ENCODE peak calls at places on chromosomes 4 and X, in nine cellular contexts. One of them, this sample, is unnamed.

GRCh38 chrX:41121766-41122165 is 36.5 kb downstream of the USP9X start:
- DNase-seq in H54: no peak
- DNase-seq in AG10803: no peak
- DNase-seq in SK-MEL-5: no peak
- DNase-seq in LoVo: no peak
- DNase-seq in activated CD4-positive, alpha-beta T cell treated with anti-CD3 and anti-CD28 coated beads for 48 hours: no peak
- DNase-seq in iris pigment epithelial cell: no peak
- DNase-seq in EL: no peak
- DNase-seq in posterior cingulate gyrus: no peak
- DNase-seq in this sample: no peak

GRCh38 chr4:112994732-112995131 is 54.7 kb upstream of the ANK2 start:
- DNase-seq in H54: no peak
- DNase-seq in AG10803: no peak
- DNase-seq in SK-MEL-5: no peak
- DNase-seq in LoVo: no peak
- DNase-seq in activated CD4-positive, alpha-beta T cell treated with anti-CD3 and anti-CD28 coated beads for 48 hours: no peak
- DNase-seq in iris pigment epithelial cell: no peak
- DNase-seq in EL: no peak
- DNase-seq in posterior cingulate gyrus: no peak
- DNase-seq in this sample: no peak

GRCh38 chrX:2264179-2265030 is 236.4 kb downstream of the DHRSX start:
- DNase-seq in H54: no peak
- DNase-seq in AG10803: no peak
- DNase-seq in SK-MEL-5: no peak
- DNase-seq in LoVo: no peak
- DNase-seq in activated CD4-positive, alpha-beta T cell treated with anti-CD3 and anti-CD28 coated beads for 48 hours: no peak
- DNase-seq in iris pigment epithelial cell: no peak
- DNase-seq in EL: no peak
- DNase-seq in posterior cingulate gyrus: no peak
- DNase-seq in this sample: no peak

GRCh38 chrX:9466115-9466495 is 1.2 kb downstream of the TBL1X start:
- DNase-seq in H54: no peak
- DNase-seq in AG10803: peak
- DNase-seq in SK-MEL-5: no peak
- DNase-seq in LoVo: peak
- DNase-seq in activated CD4-positive, alpha-beta T cell treated with anti-CD3 and anti-CD28 coated beads for 48 hours: peak
- DNase-seq in iris pigment epithelial cell: peak
- DNase-seq in EL: peak
- DNase-seq in posterior cingulate gyrus: peak
- DNase-seq in this sample: peak

GRCh38 chrX:41409006-41409405 is 38.1 kb upstream of the NYX start:
- DNase-seq in H54: no peak
- DNase-seq in AG10803: no peak
- DNase-seq in SK-MEL-5: peak
- DNase-seq in LoVo: no peak
- DNase-seq in activated CD4-positive, alpha-beta T cell treated with anti-CD3 and anti-CD28 coated beads for 48 hours: no peak
- DNase-seq in iris pigment epithelial cell: no peak
- DNase-seq in EL: no peak
- DNase-seq in posterior cingulate gyrus: peak
- DNase-seq in this sample: no peak

GRCh38 chr4:184448828-184449227 is 25.5 kb downstream of the IRF2 start:
- DNase-seq in H54: peak
- DNase-seq in AG10803: peak
- DNase-seq in SK-MEL-5: peak
- DNase-seq in LoVo: peak
- DNase-seq in activated CD4-positive, alpha-beta T cell treated with anti-CD3 and anti-CD28 coated beads for 48 hours: peak
- DNase-seq in iris pigment epithelial cell: peak
- DNase-seq in EL: peak
- DNase-seq in posterior cingulate gyrus: no peak
- DNase-seq in this sample: peak

GRCh38 chrX:105821471-105822081 is 763 bp upstream of the NRK start:
- DNase-seq in H54: no peak
- DNase-seq in AG10803: no peak
- DNase-seq in SK-MEL-5: no peak
- DNase-seq in LoVo: no peak
- DNase-seq in activated CD4-positive, alpha-beta T cell treated with anti-CD3 and anti-CD28 coated beads for 48 hours: no peak
- DNase-seq in iris pigment epithelial cell: peak
- DNase-seq in EL: no peak
- DNase-seq in posterior cingulate gyrus: no peak
- DNase-seq in this sample: no peak

GRCh38 chrX:139931646-139932076 is 1.2 kb downstream of the ATP11C start:
- DNase-seq in H54: no peak
- DNase-seq in AG10803: no peak
- DNase-seq in SK-MEL-5: no peak
- DNase-seq in LoVo: peak
- DNase-seq in activated CD4-positive, alpha-beta T cell treated with anti-CD3 and anti-CD28 coated beads for 48 hours: no peak
- DNase-seq in iris pigment epithelial cell: no peak
- DNase-seq in EL: no peak
- DNase-seq in posterior cingulate gyrus: peak
- DNase-seq in this sample: no peak

GRCh38 chr4:64756016-64756415 is 346.8 kb upstream of the TECRL start:
- DNase-seq in H54: no peak
- DNase-seq in AG10803: peak
- DNase-seq in SK-MEL-5: peak
- DNase-seq in LoVo: no peak
- DNase-seq in activated CD4-positive, alpha-beta T cell treated with anti-CD3 and anti-CD28 coated beads for 48 hours: no peak
- DNase-seq in iris pigment epithelial cell: peak
- DNase-seq in EL: peak
- DNase-seq in posterior cingulate gyrus: no peak
- DNase-seq in this sample: no peak

GRCh38 chr4:60724623-60725022 is 475.5 kb upstream of the ADGRL3 start:
- DNase-seq in H54: peak
- DNase-seq in AG10803: peak
- DNase-seq in SK-MEL-5: no peak
- DNase-seq in LoVo: no peak
- DNase-seq in activated CD4-positive, alpha-beta T cell treated with anti-CD3 and anti-CD28 coated beads for 48 hours: no peak
- DNase-seq in iris pigment epithelial cell: peak
- DNase-seq in EL: peak
- DNase-seq in posterior cingulate gyrus: no peak
- DNase-seq in this sample: no peak

GRCh38 chr4:5651089-5651488 is 57.3 kb downstream of the EVC2 start:
- DNase-seq in H54: no peak
- DNase-seq in AG10803: no peak
- DNase-seq in SK-MEL-5: no peak
- DNase-seq in LoVo: no peak
- DNase-seq in activated CD4-positive, alpha-beta T cell treated with anti-CD3 and anti-CD28 coated beads for 48 hours: no peak
- DNase-seq in iris pigment epithelial cell: no peak
- DNase-seq in EL: no peak
- DNase-seq in posterior cingulate gyrus: no peak
- DNase-seq in this sample: no peak

GRCh38 chr4:110860901-110861300 is 238.0 kb upstream of the PITX2 start:
- DNase-seq in H54: no peak
- DNase-seq in AG10803: no peak
- DNase-seq in SK-MEL-5: no peak
- DNase-seq in LoVo: no peak
- DNase-seq in activated CD4-positive, alpha-beta T cell treated with anti-CD3 and anti-CD28 coated beads for 48 hours: no peak
- DNase-seq in iris pigment epithelial cell: no peak
- DNase-seq in EL: no peak
- DNase-seq in posterior cingulate gyrus: no peak
- DNase-seq in this sample: no peak

GRCh38 chr4:69858683-69859082 is 1.3 kb downstream of the SULT1E1 start:
- DNase-seq in H54: no peak
- DNase-seq in AG10803: no peak
- DNase-seq in SK-MEL-5: no peak
- DNase-seq in LoVo: peak
- DNase-seq in activated CD4-positive, alpha-beta T cell treated with anti-CD3 and anti-CD28 coated beads for 48 hours: no peak
- DNase-seq in iris pigment epithelial cell: peak
- DNase-seq in EL: no peak
- DNase-seq in posterior cingulate gyrus: no peak
- DNase-seq in this sample: no peak

GRCh38 chrX:118536687-118537461 is 41.3 kb downstream of the DOCK11 start:
- DNase-seq in H54: no peak
- DNase-seq in AG10803: peak
- DNase-seq in SK-MEL-5: peak
- DNase-seq in LoVo: no peak
- DNase-seq in activated CD4-positive, alpha-beta T cell treated with anti-CD3 and anti-CD28 coated beads for 48 hours: peak
- DNase-seq in iris pigment epithelial cell: peak
- DNase-seq in EL: peak
- DNase-seq in posterior cingulate gyrus: no peak
- DNase-seq in this sample: peak

GRCh38 chr4:22720091-22720490 is 27.4 kb downstream of the GBA3 start:
- DNase-seq in H54: no peak
- DNase-seq in AG10803: peak
- DNase-seq in SK-MEL-5: no peak
- DNase-seq in LoVo: no peak
- DNase-seq in activated CD4-positive, alpha-beta T cell treated with anti-CD3 and anti-CD28 coated beads for 48 hours: no peak
- DNase-seq in iris pigment epithelial cell: peak
- DNase-seq in EL: peak
- DNase-seq in posterior cingulate gyrus: no peak
- DNase-seq in this sample: no peak

GRCh38 chr4:174522183-174523002 is at the start of gene HPGD:
- DNase-seq in H54: peak
- DNase-seq in AG10803: no peak
- DNase-seq in SK-MEL-5: peak
- DNase-seq in LoVo: peak
- DNase-seq in activated CD4-positive, alpha-beta T cell treated with anti-CD3 and anti-CD28 coated beads for 48 hours: peak
- DNase-seq in iris pigment epithelial cell: peak
- DNase-seq in EL: peak
- DNase-seq in posterior cingulate gyrus: no peak
- DNase-seq in this sample: peak

GRCh38 chr4:150315175-150315574 is 236.9 kb downstream of the DCLK2 start:
- DNase-seq in H54: no peak
- DNase-seq in AG10803: peak
- DNase-seq in SK-MEL-5: no peak
- DNase-seq in LoVo: no peak
- DNase-seq in activated CD4-positive, alpha-beta T cell treated with anti-CD3 and anti-CD28 coated beads for 48 hours: no peak
- DNase-seq in iris pigment epithelial cell: no peak
- DNase-seq in EL: no peak
- DNase-seq in posterior cingulate gyrus: no peak
- DNase-seq in this sample: no peak